ENCODE peak calls at places on chromosomes 2 and 18, in six cellular contexts. C, G, N, Z, H and P are unnamed samples.

GRCh38 chr2:142097711-142098110 is 33.1 kb downstream of the LRP1B start:
- DNase-seq in C (no peak), G (no peak), N (no peak), Z (no peak), H (no peak), P (no peak)

GRCh38 chr2:223654384-223654915 is 52.3 kb upstream of the SCG2 start:
- DNase-seq in C (no peak), G (no peak), N (peak; percentile 79), Z (no peak), H (no peak), P (peak; percentile 52)

GRCh38 chr2:109421606-109422005 is 192.2 kb downstream of the SEPTIN10 start:
- DNase-seq in C (no peak), G (no peak), N (no peak), Z (no peak), H (no peak), P (no peak)

GRCh38 chr2:191167766-191168165 is 17.0 kb upstream of the STAT4 start:
- DNase-seq in C (no peak), G (no peak), N (peak; percentile 82), Z (no peak), H (no peak), P (no peak)

GRCh38 chr2:36562245-36562644 is 35.7 kb downstream of the FEZ2 start:
- DNase-seq in C (no peak), G (no peak), N (peak; percentile 86), Z (no peak), H (no peak), P (no peak)

GRCh38 chr2:61162721-61163120 is 733 bp downstream of the C2orf74 start:
- DNase-seq in C (no peak), G (no peak), N (no peak), Z (no peak), H (no peak), P (no peak)

GRCh38 chr2:6826081-6826913 is 39.4 kb downstream of the CMPK2 start:
- DNase-seq in C (no peak), G (peak; percentile 75), N (peak; percentile 75), Z (peak; percentile 19), H (peak; percentile 25), P (peak; percentile 77)

GRCh38 chr2:201464547-201464946 is 13.0 kb downstream of the STRADB start:
- DNase-seq in C (no peak), G (no peak), N (no peak), Z (no peak), H (no peak), P (no peak)

GRCh38 chr18:41326311-41326710 is 628.7 kb upstream of the PIK3C3 start:
- DNase-seq in C (no peak), G (no peak), N (peak; percentile 95), Z (no peak), H (no peak), P (peak; percentile 50)

GRCh38 chr18:60508108-60508507 is 135.5 kb upstream of the MC4R start:
- DNase-seq in C (no peak), G (no peak), N (no peak), Z (no peak), H (no peak), P (no peak)

GRCh38 chr18:24060644-24061043 is 46.1 kb downstream of the TTC39C start:
- DNase-seq in C (no peak), G (no peak), N (no peak), Z (no peak), H (no peak), P (no peak)

GRCh38 chr2:223870840-223871618 is 33.6 kb upstream of the AP1S3 start:
- DNase-seq in C (no peak), G (no peak), N (no peak), Z (no peak), H (no peak), P (no peak)

DNA sequence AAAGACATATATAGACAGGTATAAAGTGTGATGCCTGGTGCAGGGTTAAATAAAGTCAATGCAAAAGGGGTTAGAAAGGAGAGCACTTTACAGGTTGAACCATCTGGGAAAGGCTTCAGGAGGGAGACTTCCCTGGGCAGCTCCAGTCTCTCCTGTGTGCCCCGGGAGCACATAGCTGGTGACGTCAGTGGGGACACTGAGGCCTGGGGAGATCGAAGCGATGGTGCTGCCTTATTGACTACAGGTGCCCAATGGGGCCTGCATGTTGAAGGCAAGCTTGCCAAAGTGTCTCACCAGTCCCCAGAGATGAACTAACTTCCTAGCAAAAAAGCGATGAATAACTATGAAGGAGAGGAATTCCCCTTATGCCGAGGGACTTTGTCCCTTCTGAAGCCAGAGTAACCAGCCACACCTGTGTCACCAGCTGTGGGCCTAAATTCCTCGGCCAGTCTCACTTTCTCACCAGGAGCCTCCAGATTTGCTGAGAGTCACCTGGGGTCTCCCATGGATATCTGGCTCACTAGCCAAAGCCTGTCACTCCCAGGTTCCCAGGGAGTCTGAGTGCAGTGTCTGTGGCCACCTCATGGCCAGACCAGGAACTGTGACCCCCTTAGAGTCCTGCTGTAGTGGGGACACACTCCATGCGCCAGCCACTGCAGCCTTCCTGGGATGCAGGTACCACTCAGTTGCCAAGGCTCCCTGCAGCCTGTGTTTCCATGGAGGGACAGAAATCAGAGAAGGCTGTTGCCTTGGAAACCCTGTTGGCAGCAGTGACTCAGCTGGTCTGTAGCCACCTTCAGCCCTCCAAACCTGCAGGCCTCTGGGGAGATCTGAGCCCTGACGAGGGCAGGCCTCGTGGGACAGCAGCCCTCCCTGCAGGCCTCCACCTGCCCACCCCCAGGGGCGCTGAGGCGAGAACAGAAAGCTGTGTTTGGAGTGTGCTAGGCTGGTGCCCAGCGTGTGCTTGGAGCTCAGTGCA is 128.7 kb downstream of the CTIF start:
- DNase-seq in C (peak; percentile 68), G (no peak), N (peak; percentile 43), Z (no peak), H (no peak), P (no peak)
- TF ChIP-seq CTCF in C (peak; percentile 62), G (peak; percentile 35), N (no peak), Z (no peak), H (peak; percentile 23), P (peak; percentile 72)

GRCh38 chr2:96089356-96090180 is 26.8 kb downstream of the ADRA2B start:
- DNase-seq in C (peak; percentile 41), G (no peak), N (no peak), Z (peak; percentile 88), H (peak; percentile 62), P (no peak)
- TF ChIP-seq CTCF in C (no peak), G (no peak), N (no peak), Z (no peak), H (no peak), P (no peak)

GRCh38 chr2:187349328-187349944 is 98.6 kb downstream of the CALCRL start:
- DNase-seq in C (no peak), G (no peak), N (peak; percentile 18), Z (no peak), H (no peak), P (no peak)

GRCh38 chr2:187345338-187345737 is 102.7 kb downstream of the CALCRL start:
- DNase-seq in C (no peak), G (no peak), N (no peak), Z (no peak), H (no peak), P (no peak)
- TF ChIP-seq CTCF in C (no peak), G (no peak), N (no peak), Z (no peak), H (no peak), P (no peak)

DNA sequence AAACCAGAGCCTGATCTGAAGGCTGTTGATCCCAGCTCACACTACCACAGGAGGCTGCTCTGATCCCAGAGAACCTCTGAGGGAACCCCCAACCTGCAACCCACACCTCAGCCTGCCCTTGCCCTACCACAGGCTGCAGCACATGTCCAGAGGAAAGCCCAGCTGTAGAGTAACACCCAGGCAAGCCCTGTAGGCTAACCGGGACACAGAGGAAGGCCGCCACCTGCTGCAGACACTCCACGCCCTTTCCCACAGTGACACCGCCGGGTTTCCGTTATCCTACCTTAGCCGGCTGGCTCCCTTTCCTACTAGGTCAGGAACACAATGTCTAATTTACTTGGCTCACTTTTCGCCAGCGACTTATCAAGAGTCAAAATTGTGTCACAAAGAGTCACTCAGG is 266.7 kb upstream of the KLHL29 start:
- DNase-seq in C (no peak), G (no peak), N (no peak), Z (no peak), H (no peak), P (no peak)
- TF ChIP-seq CTCF in C (no peak), G (no peak), N (no peak), Z (no peak), H (no peak), P (no peak)

DNA sequence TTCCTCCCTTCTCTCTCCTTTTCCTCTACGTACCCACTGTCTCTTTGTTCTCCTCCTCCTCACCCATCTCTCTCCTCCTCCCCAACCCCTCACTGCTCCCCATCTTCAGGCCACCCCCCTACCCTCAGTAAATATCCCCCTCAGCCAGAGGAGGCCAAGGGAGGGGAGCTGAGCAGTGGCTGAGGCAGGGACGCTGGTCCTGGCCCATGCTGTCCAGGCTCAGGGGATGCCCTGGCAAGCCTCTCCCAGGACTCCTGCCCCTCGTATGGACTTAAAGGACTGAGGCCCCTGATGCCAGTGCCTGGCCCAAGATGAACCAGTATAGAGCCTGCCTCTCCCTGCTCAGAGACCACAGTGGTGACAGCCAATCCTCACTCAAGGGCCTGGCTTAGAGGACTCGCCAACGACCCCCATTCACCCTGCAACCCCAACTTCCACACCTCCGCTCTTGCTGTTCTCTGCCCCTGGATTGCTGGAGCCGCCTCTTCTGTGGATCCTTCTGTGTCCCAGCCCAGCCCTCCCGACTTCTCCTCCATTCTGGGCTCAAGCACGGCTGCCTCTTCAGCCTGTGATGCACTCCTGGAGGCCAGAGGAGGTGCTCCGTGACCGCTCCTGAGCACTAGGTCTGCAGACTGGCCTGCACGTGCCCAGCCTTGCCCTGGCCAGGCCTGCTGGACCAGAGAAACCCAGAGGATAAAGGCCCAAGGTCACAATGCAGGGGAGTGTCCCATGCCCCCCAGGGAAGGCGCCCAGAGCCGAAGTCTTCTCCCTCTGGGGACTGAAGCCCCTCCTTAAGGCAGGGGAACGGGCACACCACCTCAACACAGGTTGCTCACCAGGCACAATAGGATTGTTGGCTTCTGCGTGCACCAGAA is 9.5 kb upstream of the DUSP2 start:
- DNase-seq in C (peak; percentile 31), G (no peak), N (no peak), Z (no peak), H (no peak), P (no peak)
- TF ChIP-seq CTCF in C (no peak), G (no peak), N (no peak), Z (no peak), H (no peak), P (no peak)

DNA sequence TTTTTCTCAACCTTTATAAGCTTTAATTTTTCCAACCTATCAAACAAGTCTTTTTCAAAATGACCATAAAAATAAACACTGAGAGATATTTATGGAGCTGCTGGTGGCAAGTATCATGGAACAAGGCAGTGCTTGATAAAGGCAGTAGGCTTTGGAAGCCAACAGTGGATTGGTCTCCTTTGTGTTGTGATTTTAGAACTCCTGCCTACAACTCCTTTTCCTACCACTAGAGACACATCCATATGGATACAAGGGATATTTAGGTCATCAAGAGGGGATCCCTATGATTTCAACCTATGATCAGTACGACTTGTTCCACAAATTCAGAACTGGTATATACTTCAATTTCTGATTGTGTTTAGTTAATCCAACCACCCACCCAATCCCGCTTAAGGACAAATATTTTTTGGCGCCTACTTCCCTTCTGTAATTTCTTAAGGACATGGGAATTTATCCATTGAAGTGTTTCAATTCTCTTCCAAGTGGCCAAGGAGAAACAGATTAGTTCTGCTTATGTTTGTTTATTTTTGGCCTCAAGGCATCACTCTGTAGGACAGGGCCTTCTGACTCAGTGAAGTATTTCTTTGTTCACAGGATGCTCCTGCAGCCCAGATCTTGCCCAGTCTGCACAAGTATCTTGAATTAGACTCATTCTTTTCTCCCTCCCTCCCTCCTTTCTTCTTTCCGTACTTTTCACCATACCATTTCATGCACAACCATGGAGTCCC is 2119.6 kb upstream of the PIK3C3 start:
- DNase-seq in C (no peak), G (no peak), N (peak; percentile 31), Z (no peak), H (no peak), P (peak; percentile 21)
- TF ChIP-seq CTCF in C (peak; percentile 46), G (no peak), N (no peak), Z (no peak), H (no peak), P (peak; percentile 14)

GRCh38 chr18:58996131-58996632 is 131.5 kb downstream of the ZNF532 start:
- DNase-seq in C (no peak), G (no peak), N (peak; percentile 95), Z (no peak), H (no peak), P (peak; percentile 99)
- TF ChIP-seq CTCF in C (no peak), G (no peak), N (no peak), Z (no peak), H (no peak), P (no peak)